ENCODE peak calls at places on chromosomes 5 and 9, in four cellular contexts. X, U, F and H are unnamed samples.

GRCh38 chr5:155546075-155546474 is 532.5 kb downstream of the KIF4B start:
- DNase-seq in X (no peak), F (no peak), U (no peak), H (no peak)

GRCh38 chr5:113264061-113264460 is 170.7 kb downstream of the TSSK1B start:
- DNase-seq in X (no peak), F (no peak), U (no peak), H (no peak)

GRCh38 chr5:176742246-176743105 is 67.9 kb upstream of the UNC5A start:
- DNase-seq in X (no peak), U (no peak), F (peak; percentile 22), H (no peak)

GRCh38 chr9:18863821-18864220 is 169.2 kb downstream of the SAXO1 start:
- DNase-seq in U (no peak), X (no peak), F (no peak), H (no peak)

GRCh38 chr9:33350310-33350709 is 52.1 kb downstream of the AQP7 start:
- DNase-seq in X (peak; percentile 65), U (no peak), F (no peak), H (no peak)

GRCh38 chr5:9466677-9467076 is 79.2 kb downstream of the SEMA5A start:
- DNase-seq in U (no peak), F (no peak), X (no peak), H (no peak)

GRCh38 chr5:149141224-149141956 is at the start of gene ABLIM3:
- DNase-seq in F (peak; percentile 89), U (peak; percentile 62), X (peak; percentile 74), H (peak; percentile 82)

GRCh38 chr9:95808001-95808400 is 67.5 kb upstream of the ERCC6L2 start:
- DNase-seq in X (no peak), U (no peak), F (no peak), H (no peak)

GRCh38 chr9:116647515-116647809 is 39.6 kb upstream of the TRIM32 start:
- DNase-seq in U (no peak), F (no peak), X (no peak), H (no peak)

GRCh38 chr5:151495330-151495729 is 47.9 kb downstream of the SLC36A1 start:
- DNase-seq in X (no peak), F (no peak), U (no peak), H (no peak)

GRCh38 chr5:101009758-101010519 is 106.9 kb upstream of the ST8SIA4 start:
- DNase-seq in U (no peak), X (no peak), F (no peak), H (no peak)

GRCh38 chr9:95061916-95062600 is 255.5 kb downstream of the FANCC start:
- DNase-seq in X (no peak), U (no peak), F (no peak), H (no peak)

GRCh38 chr9:93248373-93248772 is 64.4 kb downstream of the WNK2 start:
- DNase-seq in U (no peak), F (no peak), X (no peak), H (no peak)

GRCh38 chr5:154236-154635 is 37.1 kb upstream of the LRRC14B start:
- DNase-seq in U (no peak), X (no peak), F (no peak), H (peak; percentile 8)

GRCh38 chr5:62259699-62260220 is 46.2 kb upstream of the KIF2A start:
- DNase-seq in U (no peak), F (no peak), X (no peak), H (no peak)

GRCh38 chr5:173662896-173663809 is 46.7 kb upstream of the BOD1 start:
- DNase-seq in F (no peak), X (no peak), U (no peak), H (no peak)

GRCh38 chr5:119743927-119744326 is 114.6 kb downstream of the FAM170A start:
- DNase-seq in F (no peak), U (peak; percentile 8), X (peak; percentile 53), H (no peak)

GRCh38 chr9:77011973-77012817 is 7.3 kb upstream of the FOXB2 start:
- DNase-seq in X (no peak), F (peak; percentile 74), U (no peak), H (peak; percentile 95)

GRCh38 chr5:129804705-129805104 is 56.8 kb downstream of the MINAR2 start:
- DNase-seq in U (no peak), F (no peak), X (no peak), H (no peak)

GRCh38 chr9:98995059-98995665 is 51.5 kb downstream of the COL15A1 start:
- DNase-seq in U (no peak), X (no peak), F (no peak), H (no peak)

GRCh38 chr5:149367249-149367971 is 9.6 kb downstream of the PCYOX1L start:
- DNase-seq in F (peak; percentile 66), X (peak; percentile 54), U (peak; percentile 20), H (peak; percentile 81)

GRCh38 chr5:167030500-167031120 is 1260.8 kb upstream of the WWC1 start:
- DNase-seq in X (no peak), F (no peak), U (no peak), H (peak; percentile 44)